ENCODE peak calls at places on chromosome 11, in ten cellular contexts. G, F, Z, I, M, V, C, W, Q and J are unnamed samples.

GRCh38 chr11:127056338-127056971 is 55.9 kb upstream of the KIRREL3 start:
- DNase-seq in G (no peak), F (peak; percentile 22), Z (no peak), I (no peak), M (no peak), V (no peak), C (no peak), W (no peak), Q (no peak), J (no peak)

GRCh38 chr11:65014146-65014960 is at the start of gene ARL2:
- DNase-seq in G (peak; percentile 43), F (peak; percentile 39), Z (no peak), I (no peak), M (no peak), V (peak; percentile 81), C (no peak), W (peak; percentile 97), Q (no peak), J (no peak)

GRCh38 chr11:13826505-13827278 is 135.8 kb upstream of the SPON1 start:
- DNase-seq in G (no peak), F (no peak), Z (no peak), I (no peak), M (no peak), V (no peak), C (no peak), W (peak; percentile 77), Q (no peak), J (no peak)

GRCh38 chr11:7582338-7582985 is 68.7 kb downstream of the PPFIBP2 start:
- DNase-seq in G (no peak), F (no peak), Z (no peak), I (no peak), M (no peak), V (peak; percentile 69), C (no peak), W (no peak), Q (no peak), J (no peak)

GRCh38 chr11:64007629-64008282 is 21.5 kb downstream of the OTUB1 start:
- DNase-seq in G (peak; percentile 72), F (no peak), Z (peak; percentile 34), I (peak; percentile 89), M (peak; percentile 92), V (no peak), C (no peak), W (peak; percentile 93), Q (no peak), J (peak; percentile 41)

GRCh38 chr11:116379185-116379828 is 393.5 kb downstream of the BUD13 start:
- DNase-seq in G (peak; percentile 32), F (peak; percentile 60), Z (peak; percentile 9), I (peak; percentile 27), M (peak; percentile 53), V (no peak), C (peak; percentile 3), W (no peak), Q (no peak), J (peak; percentile 1)

GRCh38 chr11:46529086-46529905 is 64.5 kb downstream of the AMBRA1 start:
- DNase-seq in G (peak; percentile 71), F (peak; percentile 77), Z (peak; percentile 73), I (peak; percentile 61), M (peak; percentile 52), V (no peak), C (peak; percentile 32), W (peak; percentile 93), Q (no peak), J (peak; percentile 71)

GRCh38 chr11:46134061-46134460 is 12.8 kb upstream of the PHF21A start:
- DNase-seq in G (no peak), F (no peak), Z (no peak), I (no peak), M (no peak), V (no peak), C (no peak), W (no peak), Q (no peak), J (no peak)

GRCh38 chr11:1827095-1827797 is 7.5 kb upstream of the SYT8 start:
- DNase-seq in G (peak; percentile 64), F (no peak), Z (peak; percentile 64), I (peak; percentile 93), M (peak; percentile 31), V (peak; percentile 92), C (peak; percentile 76), W (no peak), Q (no peak), J (peak; percentile 82)

GRCh38 chr11:96307748-96308133 is 35.3 kb downstream of the MAML2 start:
- DNase-seq in G (no peak), F (no peak), Z (peak; percentile 81), I (no peak), M (no peak), V (no peak), C (peak; percentile 70), W (no peak), Q (peak; percentile 70), J (peak; percentile 91)

GRCh38 chr11:33742249-33742851 is 6.1 kb upstream of the CD59 start:
- DNase-seq in G (no peak), F (no peak), Z (peak; percentile 66), I (no peak), M (no peak), V (no peak), C (no peak), W (no peak), Q (no peak), J (peak; percentile 65)
- TF ChIP-seq CTCF in G (peak; percentile 53), F (peak; percentile 58), Z (peak; percentile 50), I (peak; percentile 60), M (no peak), V (no peak), C (peak; percentile 16), W (peak; percentile 51), Q (peak; percentile 30), J (peak; percentile 46)

DNA sequence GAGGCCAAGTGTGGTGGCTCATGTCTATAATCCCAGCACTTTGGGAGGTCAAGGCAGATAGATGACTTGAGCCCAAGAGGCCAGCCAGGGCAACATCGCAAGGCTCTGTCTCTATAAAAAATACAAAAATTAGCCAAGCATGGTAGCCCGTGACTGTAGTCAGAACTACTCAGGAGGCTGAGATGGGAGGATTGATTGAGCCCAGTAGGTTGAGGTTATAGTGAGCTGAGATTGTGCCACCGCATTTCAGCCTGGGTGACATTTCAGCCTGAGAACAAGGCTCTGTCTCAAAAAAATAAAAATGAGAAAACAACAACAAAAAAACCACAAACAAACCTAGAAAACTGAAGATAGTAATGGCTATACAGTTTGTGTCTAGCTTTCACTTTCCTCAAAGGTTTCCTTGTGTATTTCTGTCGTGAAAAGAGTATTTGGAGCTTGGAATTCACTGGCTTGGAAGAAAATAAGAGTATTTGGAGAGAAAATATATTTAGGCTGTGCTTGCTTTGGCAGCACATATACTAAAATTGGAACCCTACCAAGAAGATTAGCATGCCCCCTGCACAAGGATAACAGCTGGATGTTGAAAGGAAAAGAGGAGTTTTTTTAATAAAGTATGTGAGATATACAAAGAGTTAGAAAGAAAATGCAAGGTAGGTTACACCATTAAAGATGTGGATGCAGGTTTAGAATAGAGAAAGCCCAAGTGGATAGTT is 3.9 kb upstream of the BIRC3 start:
- DNase-seq in G (no peak), F (no peak), Z (peak; percentile 52), I (no peak), M (no peak), V (no peak), C (no peak), W (no peak), Q (no peak), J (no peak)
- H3K4me3 ChIP-seq in G (peak overlapping the region; percentile 2), F (no peak overlapping the region), Z (no peak overlapping the region), I (no peak overlapping the region), M (peak overlapping the region; percentile 33), V (peak overlapping the region; percentile 46), C (no peak overlapping the region), W (peak overlapping the region; percentile 32), Q (no peak overlapping the region), J (no peak overlapping the region)

DNA sequence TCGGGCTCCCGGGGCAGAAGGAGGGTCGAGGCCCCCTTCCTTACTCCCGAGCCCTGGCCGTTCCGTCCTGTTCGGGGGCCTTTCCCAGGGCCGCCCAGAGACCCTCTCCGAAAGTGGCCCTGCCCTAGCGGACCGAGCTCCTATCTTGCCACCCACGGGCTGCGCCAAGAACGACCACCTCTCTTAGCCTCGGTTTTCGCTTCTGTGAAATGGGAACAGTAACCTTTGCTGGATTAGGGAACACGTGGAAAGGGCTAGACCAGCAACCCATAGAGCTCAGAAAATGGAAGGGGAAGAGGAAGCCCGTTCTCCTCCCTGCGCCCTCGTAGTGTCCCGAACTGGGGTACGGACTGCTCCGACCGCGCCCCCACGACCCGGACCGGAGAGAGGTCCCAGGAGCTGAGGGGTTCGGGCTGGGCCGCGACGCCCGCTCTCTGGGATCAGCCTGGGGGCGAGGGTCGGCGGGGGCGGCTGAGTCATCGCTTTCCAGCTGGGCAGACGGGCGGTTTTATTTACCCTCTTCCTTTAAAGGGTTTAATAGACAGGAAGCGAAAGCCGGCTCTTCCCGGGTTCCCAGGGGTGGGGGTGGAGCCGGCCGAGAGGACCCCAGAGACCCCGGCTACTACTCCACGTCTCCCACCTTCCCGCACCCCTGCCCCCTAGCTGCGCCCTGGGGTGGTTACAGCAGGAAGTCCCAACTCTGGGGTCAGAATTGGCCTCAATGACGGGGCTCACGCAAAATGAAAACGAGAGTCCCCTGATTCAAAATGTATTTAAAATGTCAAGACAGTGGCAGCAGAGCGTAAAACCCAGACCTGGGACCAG is 872 bp upstream of the PHLDA2 start:
- DNase-seq in G (no peak), F (no peak), Z (peak; percentile 61), I (peak; percentile 74), M (peak; percentile 53), V (no peak), C (no peak), W (no peak), Q (no peak), J (peak; percentile 53)
- TF ChIP-seq CTCF in G (no peak), F (peak; percentile 21), Z (peak; percentile 54), I (no peak), M (peak; percentile 26), V (no peak), C (no peak), W (no peak), Q (peak; percentile 66), J (peak; percentile 55)

GRCh38 chr11:112583246-112583893 is 322.7 kb upstream of the PLET1 start:
- DNase-seq in G (no peak), F (no peak), Z (no peak), I (no peak), M (no peak), V (no peak), C (no peak), W (peak; percentile 87), Q (no peak), J (no peak)

GRCh38 chr11:112580864-112581263 is 320.2 kb upstream of the PLET1 start:
- DNase-seq in G (no peak), F (no peak), Z (no peak), I (no peak), M (no peak), V (no peak), C (no peak), W (peak; percentile 4), Q (no peak), J (no peak)

GRCh38 chr11:112582366-112582765 is 321.7 kb upstream of the PLET1 start:
- DNase-seq in G (no peak), F (no peak), Z (no peak), I (no peak), M (no peak), V (no peak), C (no peak), W (no peak), Q (no peak), J (no peak)

GRCh38 chr11:112579282-112579681 is 318.6 kb upstream of the PLET1 start:
- DNase-seq in G (no peak), F (no peak), Z (no peak), I (no peak), M (no peak), V (no peak), C (no peak), W (peak; percentile 77), Q (no peak), J (no peak)

DNA sequence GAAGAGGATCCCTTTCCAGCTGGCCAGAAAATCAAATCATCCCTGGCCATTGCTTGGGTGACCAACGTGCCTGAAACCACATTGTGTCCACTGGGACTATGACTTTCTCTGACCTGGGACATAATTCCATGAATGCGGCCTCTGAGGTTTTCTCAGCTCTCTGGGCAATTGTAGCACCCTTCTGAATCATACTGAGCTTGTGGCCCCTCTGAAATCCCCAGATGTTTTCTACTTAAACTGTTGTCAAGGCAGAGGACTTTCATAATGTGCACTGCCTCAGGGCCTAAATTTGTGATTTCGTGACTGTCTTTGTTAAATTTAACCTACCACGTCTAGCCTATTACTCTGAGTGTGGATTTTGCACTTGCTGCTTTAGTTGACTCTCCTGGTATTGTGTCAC is 321.1 kb upstream of the PLET1 start:
- DNase-seq in G (no peak), F (no peak), Z (no peak), I (no peak), M (no peak), V (no peak), C (no peak), W (peak; percentile 39), Q (no peak), J (no peak)
- H3K4me3 ChIP-seq in G (no peak overlapping the region), F (no peak overlapping the region), Z (no peak overlapping the region), I (no peak overlapping the region), M (no peak overlapping the region), V (no peak overlapping the region), C (no peak overlapping the region), W (no peak overlapping the region), Q (no peak overlapping the region), J (no peak overlapping the region)